ENCODE peak calls at places on chromosomes 16 and 17, in six cellular contexts. W is K562, O is GM12878, Z is H1, X is GM12891, K is HepG2. A is an unnamed sample.

GRCh38 chr16:22370038-22370541 is 4.3 kb downstream of the CDR2 start:
- DNase-seq in W (no peak), O (no peak), Z (no peak), X (no peak), K (peak; percentile 46), A (no peak)

GRCh38 chr17:7354262-7354781 is 634 bp upstream of the TMEM95 start:
- DNase-seq in W (no peak), O (no peak), Z (no peak), X (no peak), K (no peak), A (no peak)

GRCh38 chr17:2792541-2793169 is 3.6 kb upstream of the RAP1GAP2 start:
- DNase-seq in W (no peak), O (no peak), Z (no peak), X (no peak), K (no peak), A (no peak)

GRCh38 chr17:77737442-77738265 is 220.8 kb upstream of the TNRC6C start:
- DNase-seq in W (no peak), O (no peak), Z (no peak), X (no peak), K (no peak), A (no peak)

GRCh38 chr16:24036614-24037013 is 200.8 kb downstream of the PRKCB start:
- DNase-seq in W (peak; percentile 57), O (no peak), Z (no peak), X (peak; percentile 37), K (peak; percentile 46), A (peak; percentile 31)

GRCh38 chr17:17677299-17678040 is 3.8 kb upstream of the RAI1 start:
- DNase-seq in W (no peak), O (no peak), Z (no peak), X (no peak), K (no peak), A (no peak)

GRCh38 chr17:48522031-48522593 is 8.7 kb downstream of the HOXB1 start:
- DNase-seq in W (peak; percentile 92), O (no peak), Z (no peak), X (no peak), K (no peak), A (no peak)

GRCh38 chr17:74414510-74414909 is 17.4 kb upstream of the GPRC5C start:
- DNase-seq in W (no peak), O (peak; percentile 43), Z (no peak), X (no peak), K (no peak), A (no peak)

GRCh38 chr17:78409191-78409621 is 30.8 kb downstream of the PGS1 start:
- DNase-seq in W (no peak), O (no peak), Z (no peak), X (no peak), K (no peak), A (no peak)

DNA sequence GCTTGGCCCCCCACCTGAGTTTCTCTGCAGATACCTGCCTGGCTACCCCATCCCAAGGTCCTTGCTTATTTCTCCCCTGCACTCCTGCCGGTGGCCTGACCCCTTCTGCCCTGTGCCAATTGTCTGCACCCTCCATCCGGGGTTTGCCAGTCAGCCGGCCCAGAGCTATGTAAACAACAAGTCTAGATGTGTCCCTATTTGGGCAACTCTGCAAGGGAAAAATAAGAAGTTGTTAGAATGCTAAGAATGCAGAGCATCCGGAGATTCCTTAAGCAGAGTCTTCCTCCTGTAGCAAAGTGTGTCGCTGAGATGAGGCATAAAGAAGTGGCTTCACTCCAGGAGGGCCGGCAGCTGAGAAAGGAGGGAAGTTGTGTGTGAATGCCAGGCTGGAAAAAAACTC is 46.6 kb downstream of the RGS9 start:
- DNase-seq in W (no peak), O (no peak), Z (peak; percentile 62), X (no peak), K (no peak), A (no peak)
- TF ChIP-seq TAF1 in W (no peak), O (no peak), Z (peak; percentile 81), X (no peak), K (no peak), A (no peak)

GRCh38 chr17:49763735-49764558 is at the start of gene FAM117A:
- DNase-seq in W (peak; percentile 100), O (peak; percentile 99), Z (peak; percentile 98), X (peak; percentile 95), K (peak; percentile 100), A (peak; percentile 98)

GRCh38 chr17:49764559-49765180 is 739 bp upstream of the FAM117A start:
- DNase-seq in W (no peak), O (no peak), Z (no peak), X (no peak), K (no peak), A (no peak)

GRCh38 chr17:49760909-49761558 is 2.9 kb downstream of the FAM117A start:
- DNase-seq in W (peak; percentile 68), O (no peak), Z (no peak), X (no peak), K (no peak), A (no peak)

GRCh38 chr17:49762148-49762941 is 1.6 kb downstream of the FAM117A start:
- DNase-seq in W (no peak), O (no peak), Z (no peak), X (no peak), K (no peak), A (no peak)

DNA sequence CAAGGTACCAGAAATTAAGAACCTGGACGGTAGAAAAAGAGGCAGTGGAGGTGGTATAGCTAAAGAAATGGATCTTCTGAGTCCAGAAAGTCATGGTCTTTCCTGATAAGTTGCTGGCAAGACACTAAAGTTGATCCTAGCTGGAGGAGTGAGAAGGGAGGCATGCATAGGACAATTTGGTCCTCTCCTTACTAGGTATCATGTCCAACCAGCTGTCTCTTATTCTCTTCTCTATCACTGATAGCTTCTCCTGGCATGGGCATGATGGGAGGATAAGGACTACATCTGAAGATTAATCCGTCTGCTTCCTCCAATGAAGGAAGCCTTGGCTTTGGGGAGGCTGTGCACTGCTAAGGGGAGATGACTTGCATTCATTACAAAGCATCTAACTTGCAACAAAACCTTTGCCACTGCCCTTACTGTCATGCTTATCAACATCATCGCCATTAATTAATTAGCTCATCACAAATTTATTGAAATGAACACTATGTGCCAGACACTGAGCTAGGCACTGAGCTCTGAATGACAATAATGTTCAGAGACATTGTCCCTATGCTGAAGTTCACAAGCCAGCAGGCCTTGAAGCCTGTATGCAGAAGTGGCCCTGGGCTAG is 3.1 kb upstream of the FAM117A start:
- DNase-seq in W (no peak), O (no peak), Z (no peak), X (no peak), K (no peak), A (no peak)
- TF ChIP-seq POLR2A in W (no peak), O (no peak), Z (no peak), X (no peak), K (no peak), A (no peak)

GRCh38 chr17:82524540-82524939 is 5.0 kb downstream of the FOXK2 start:
- DNase-seq in W (no peak), O (no peak), Z (no peak), X (no peak), K (no peak), A (no peak)

GRCh38 chr17:82518826-82519810 is at the start of gene FOXK2:
- DNase-seq in W (peak; percentile 100), O (peak; percentile 75), Z (peak; percentile 85), X (peak; percentile 98), K (peak; percentile 89), A (peak; percentile 98)

GRCh38 chr17:82517230-82517865 is 2.2 kb upstream of the FOXK2 start:
- DNase-seq in W (no peak), O (no peak), Z (no peak), X (no peak), K (peak; percentile 95), A (no peak)

GRCh38 chr17:82525712-82526111 is 6.2 kb downstream of the FOXK2 start:
- DNase-seq in W (no peak), O (no peak), Z (no peak), X (no peak), K (no peak), A (no peak)

DNA sequence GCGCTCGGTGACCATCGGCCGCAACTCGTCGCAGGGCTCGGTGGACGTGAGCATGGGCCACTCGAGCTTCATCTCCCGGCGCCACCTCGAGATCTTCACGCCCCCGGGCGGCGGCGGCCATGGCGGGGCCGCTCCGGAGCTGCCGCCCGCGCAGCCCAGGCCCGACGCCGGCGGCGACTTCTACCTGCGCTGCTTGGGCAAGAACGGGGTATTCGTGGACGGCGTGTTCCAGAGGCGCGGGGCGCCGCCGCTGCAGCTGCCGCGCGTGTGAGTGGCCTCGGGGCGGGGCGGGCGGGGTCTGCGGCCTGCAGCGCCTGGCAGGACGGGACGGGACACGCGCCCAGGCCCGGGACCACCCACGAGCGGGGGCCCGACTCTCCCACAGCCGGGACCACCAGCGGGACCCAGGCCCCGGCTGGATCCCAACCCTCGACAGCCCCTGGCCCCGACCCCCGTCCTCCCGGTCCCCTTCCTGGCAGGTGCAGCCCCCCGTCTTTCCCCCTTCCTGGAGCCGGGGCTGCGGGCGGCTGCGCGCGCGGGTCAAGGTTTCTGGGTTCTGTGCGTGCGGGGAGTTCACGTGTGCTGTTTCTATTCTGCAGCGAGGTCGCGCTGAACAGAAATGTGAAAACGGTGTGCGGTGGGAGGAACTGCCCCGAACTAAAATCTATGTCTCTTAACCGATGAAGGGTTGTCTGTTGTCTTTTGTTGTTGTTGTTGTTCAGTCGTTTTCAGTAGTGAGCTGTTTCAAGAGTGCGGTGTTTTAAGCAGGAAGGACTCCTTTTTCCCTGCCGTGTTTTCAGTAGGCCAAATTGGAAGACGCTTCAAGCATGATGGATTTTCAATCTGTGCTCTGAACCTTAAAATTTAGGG is 744 bp downstream of the FOXK2 start:
- DNase-seq in W (peak; percentile 45), O (no peak), Z (no peak), X (no peak), K (no peak), A (peak; percentile 47)
- TF ChIP-seq POLR2AphosphoS5 in W (no peak), O (peak; percentile 49), Z (no peak), X (no peak), K (no peak), A (no peak)

GRCh38 chr16:1312459-1312801 is 3.0 kb downstream of the UBE2I start:
- DNase-seq in W (no peak), O (no peak), Z (no peak), X (no peak), K (no peak), A (no peak)

GRCh38 chr16:1311212-1311737 is 1.8 kb downstream of the UBE2I start:
- DNase-seq in W (no peak), O (no peak), Z (no peak), X (no peak), K (no peak), A (no peak)

GRCh38 chr16:1310832-1311200 is 1.4 kb downstream of the UBE2I start:
- DNase-seq in W (no peak), O (no peak), Z (no peak), X (no peak), K (no peak), A (no peak)

GRCh38 chr16:1312903-1313302 is 3.5 kb downstream of the UBE2I start:
- DNase-seq in W (no peak), O (no peak), Z (no peak), X (no peak), K (no peak), A (no peak)

DNA sequence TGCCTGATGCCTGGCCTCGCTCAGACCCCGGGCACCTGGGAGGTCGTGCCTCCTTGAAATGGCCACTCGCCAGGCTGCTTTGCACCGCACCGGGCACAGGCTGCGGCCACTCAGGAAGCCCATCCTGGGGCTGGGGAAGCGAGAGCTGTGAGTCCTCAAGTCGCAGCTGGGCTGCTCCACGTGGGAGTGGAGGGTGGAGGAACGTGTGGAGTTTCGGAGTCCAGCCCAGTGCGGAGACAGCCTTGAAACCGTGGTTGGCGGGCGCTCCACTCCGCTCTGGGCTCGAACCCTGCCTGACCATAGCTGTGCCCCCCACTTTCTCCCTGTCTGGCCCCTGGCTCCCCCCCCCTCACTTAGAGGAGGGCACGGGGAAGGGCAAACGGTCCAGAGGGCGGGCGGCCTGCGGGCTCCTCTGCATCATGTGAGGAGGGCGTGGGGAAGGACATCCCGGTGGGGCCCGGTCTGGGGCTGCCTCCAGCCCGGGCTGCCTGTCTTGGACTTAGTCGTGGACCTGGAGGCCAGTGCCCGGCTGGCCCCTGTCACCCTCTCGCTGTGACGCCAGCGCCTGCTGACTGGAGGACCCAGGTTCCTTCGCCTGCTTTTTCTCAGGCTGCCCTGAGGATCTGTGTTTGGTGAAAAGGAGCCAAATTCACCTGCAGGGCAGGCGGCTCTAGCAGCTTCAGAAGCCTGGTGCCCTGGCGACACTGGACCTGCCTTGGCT is 2.5 kb downstream of the UBE2I start:
- DNase-seq in W (no peak), O (no peak), Z (no peak), X (no peak), K (no peak), A (no peak)
- TF ChIP-seq TAF1 in W (no peak), O (no peak), Z (no peak), X (no peak), K (no peak), A (no peak)

A was measured in GM12892.